ENCODE peak calls at places on chromosomes 2 and 18, in seven cellular contexts. J, X, V, L, I, C and E are unnamed samples.
A peak's percentile ranks its signal among the peaks of the same experiment; 100 is the strongest.

GRCh38 chr18:54948350-54948837 is 10.9 kb downstream of the CCDC68 start:
- DNase-seq in V (no peak), L (no peak), X (peak; percentile 80), I (no peak), J (no peak), C (no peak), E (no peak)

GRCh38 chr2:85887566-85888019 is 1.2 kb downstream of the ST3GAL5 start:
- DNase-seq in C (peak; percentile 61), I (no peak), L (no peak), V (peak; percentile 27), J (peak; percentile 17), X (peak; percentile 78), E (peak; percentile 68)

GRCh38 chr2:169091761-169092523 is 22.6 kb downstream of the DHRS9 start:
- DNase-seq in V (no peak), L (no peak), J (no peak), X (peak; percentile 28), I (no peak), C (no peak), E (no peak)

GRCh38 chr2:105143467-105144127 is 97.9 kb upstream of the GPR45 start:
- DNase-seq in L (no peak), V (no peak), C (no peak), J (peak; percentile 23), I (no peak), X (no peak), E (no peak)

GRCh38 chr2:29485631-29486030 is 370.4 kb downstream of the CLIP4 start:
- DNase-seq in V (no peak), I (no peak), X (no peak), J (no peak), L (no peak), C (no peak), E (no peak)

GRCh38 chr2:219228745-219229374 is 576 bp downstream of the ATG9A start:
- DNase-seq in L (no peak), J (peak; percentile 66), I (no peak), X (no peak), C (no peak), V (no peak), E (no peak)

GRCh38 chr18:45166341-45167108 is 448.8 kb upstream of the SLC14A2 start:
- DNase-seq in J (no peak), C (peak; percentile 71), V (no peak), X (peak; percentile 76), L (no peak), I (no peak), E (no peak)

GRCh38 chr2:172087780-172088244 is 2.5 kb downstream of the DLX1 start:
- DNase-seq in I (no peak), V (no peak), J (no peak), L (no peak), C (no peak), X (no peak), E (no peak)

GRCh38 chr2:164757934-164758695 is 83.5 kb downstream of the COBLL1 start:
- DNase-seq in C (no peak), V (no peak), J (no peak), X (peak; percentile 70), I (no peak), L (no peak), E (no peak)

GRCh38 chr2:150663143-150663542 is 175.7 kb upstream of the RND3 start:
- DNase-seq in C (no peak), L (no peak), V (no peak), J (no peak), X (peak; percentile 44), I (no peak), E (no peak)

GRCh38 chr2:135174049-135174801 is 122.1 kb downstream of the RAB3GAP1 start:
- DNase-seq in C (no peak), L (no peak), V (no peak), I (no peak), J (no peak), X (no peak), E (no peak)

GRCh38 chr18:35159782-35160181 is 81.1 kb upstream of the ZNF397 start:
- DNase-seq in X (no peak), L (no peak), C (no peak), J (no peak), V (no peak), I (no peak), E (no peak)

GRCh38 chr2:200456567-200456966 is 53.3 kb downstream of the KCTD18 start:
- DNase-seq in L (no peak), X (no peak), V (no peak), J (no peak), C (no peak), I (no peak), E (no peak)

GRCh38 chr2:41970898-41971660 is 76.7 kb upstream of the PKDCC start:
- DNase-seq in L (no peak), V (no peak), X (no peak), J (no peak), I (no peak), C (no peak), E (no peak)

GRCh38 chr2:20025065-20025786 is 12.8 kb upstream of the MATN3 start:
- DNase-seq in C (no peak), V (no peak), I (no peak), J (no peak), L (no peak), X (no peak), E (no peak)

GRCh38 chr2:164917296-164917903 is 37.9 kb downstream of the SLC38A11 start:
- DNase-seq in V (no peak), L (no peak), I (no peak), X (peak; percentile 34), J (no peak), C (no peak), E (no peak)

GRCh38 chr2:12090590-12090989 is 344.2 kb downstream of the LPIN1 start:
- DNase-seq in V (no peak), I (no peak), C (no peak), J (no peak), X (no peak), L (no peak), E (no peak)

GRCh38 chr18:23354625-23355024 is 98.5 kb upstream of the RIOK3 start:
- DNase-seq in I (no peak), C (no peak), J (peak; percentile 42), X (peak; percentile 61), V (no peak), L (no peak), E (no peak)

GRCh38 chr18:48838921-48839818 is 111.6 kb downstream of the SMAD7 start:
- DNase-seq in X (peak; percentile 90), I (no peak), V (no peak), L (no peak), J (no peak), C (peak; percentile 86), E (no peak)

DNA sequence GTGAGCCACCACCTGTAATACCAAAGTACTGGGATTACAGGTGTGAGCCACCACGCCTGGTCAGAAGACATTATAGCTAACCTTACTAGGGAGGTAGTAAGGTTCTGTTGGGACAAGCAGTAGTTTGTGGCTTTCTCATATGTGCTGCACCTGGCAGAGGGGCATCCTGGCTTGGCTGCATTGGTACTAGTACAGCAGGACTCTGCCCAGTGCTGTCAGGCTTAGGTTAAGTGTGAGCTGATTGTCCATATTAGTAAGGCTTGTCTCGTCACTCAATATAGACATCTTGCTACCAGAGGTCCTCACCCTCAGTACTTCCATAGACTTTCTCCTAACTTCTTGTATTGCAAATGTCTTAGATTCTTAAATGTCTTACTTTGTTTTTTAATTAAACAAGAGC is 96.1 kb downstream of the ASAP2 start:
- DNase-seq in X (no peak), J (no peak), C (no peak), V (no peak), I (no peak), L (no peak), E (no peak)
- H3K4me3 ChIP-seq in X (no peak overlapping the region), J (no peak overlapping the region), C (no peak overlapping the region), V (no peak overlapping the region), I (no peak overlapping the region), L (no peak overlapping the region), E (no peak overlapping the region)

GRCh38 chr2:45886229-45886663 is 234.8 kb downstream of the PRKCE start:
- DNase-seq in I (no peak), X (no peak), C (no peak), L (no peak), V (no peak), J (no peak), E (no peak)
- H3K27ac ChIP-seq in I (peak overlapping the region; percentile 22), X (no peak overlapping the region), C (no peak overlapping the region), L (no peak overlapping the region), V (no peak overlapping the region), J (no peak overlapping the region), E (no peak overlapping the region)

GRCh38 chr2:236161531-236161930 is 6.7 kb downstream of the GBX2 start:
- DNase-seq in V (no peak), L (no peak), C (no peak), X (no peak), J (no peak), I (no peak), E (no peak)

GRCh38 chr2:236162031-236162803 is 6.0 kb downstream of the GBX2 start:
- DNase-seq in J (no peak), C (no peak), I (no peak), V (no peak), X (no peak), L (no peak), E (no peak)

GRCh38 chr2:236164201-236164982 is 3.8 kb downstream of the GBX2 start:
- DNase-seq in C (no peak), L (no peak), I (no peak), X (peak; percentile 28), V (no peak), J (no peak), E (no peak)

GRCh38 chr2:236163483-236164200 is 4.5 kb downstream of the GBX2 start:
- DNase-seq in X (no peak), J (no peak), I (no peak), C (no peak), L (no peak), V (no peak), E (no peak)

DNA sequence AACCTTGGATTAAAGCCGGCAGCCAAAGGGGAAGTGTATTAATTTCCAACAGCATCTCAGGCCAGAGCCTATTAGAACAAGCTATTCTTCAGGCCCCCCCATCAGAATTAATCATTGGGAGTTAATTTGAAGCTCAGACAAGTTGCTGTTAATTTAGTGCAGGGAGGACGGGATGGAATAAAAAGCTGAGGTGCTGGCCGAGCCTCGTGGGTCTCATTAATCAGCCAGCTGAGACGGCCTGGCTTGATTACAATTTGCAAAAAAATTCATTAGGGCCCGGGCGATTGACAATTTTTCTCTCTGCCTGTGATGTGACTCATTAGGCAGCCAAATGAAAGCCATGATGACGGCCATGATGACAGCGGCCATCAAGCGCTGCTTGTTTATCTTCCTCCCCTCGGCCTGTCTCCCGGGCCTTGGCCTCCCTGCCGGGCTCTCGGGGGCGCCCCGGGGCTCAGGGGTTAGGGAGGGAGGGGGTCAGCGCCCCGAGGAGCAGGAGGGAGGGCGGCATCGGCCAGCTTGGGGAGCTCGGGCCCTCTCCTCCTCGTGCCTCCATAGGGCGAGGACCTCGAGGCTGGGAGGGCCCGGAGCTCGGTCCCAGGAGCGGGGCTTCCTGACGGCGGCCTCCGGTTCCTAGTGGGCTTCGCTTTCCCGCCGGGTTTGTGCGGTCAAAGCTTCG is 5.2 kb downstream of the GBX2 start:
- DNase-seq in V (no peak), X (no peak), L (no peak), C (no peak), J (no peak), I (no peak), E (no peak)
- H3K4me1 ChIP-seq in V (peaks cover 3% of the 10 kb centered on the region), X (peaks cover 46% of the 10 kb centered on the region), L (no peaks in the 10 kb centered on the region), C (peaks cover 12% of the 10 kb centered on the region), J (no peaks in the 10 kb centered on the region), I (peaks cover 18% of the 10 kb centered on the region), E (no peaks in the 10 kb centered on the region)

DNA sequence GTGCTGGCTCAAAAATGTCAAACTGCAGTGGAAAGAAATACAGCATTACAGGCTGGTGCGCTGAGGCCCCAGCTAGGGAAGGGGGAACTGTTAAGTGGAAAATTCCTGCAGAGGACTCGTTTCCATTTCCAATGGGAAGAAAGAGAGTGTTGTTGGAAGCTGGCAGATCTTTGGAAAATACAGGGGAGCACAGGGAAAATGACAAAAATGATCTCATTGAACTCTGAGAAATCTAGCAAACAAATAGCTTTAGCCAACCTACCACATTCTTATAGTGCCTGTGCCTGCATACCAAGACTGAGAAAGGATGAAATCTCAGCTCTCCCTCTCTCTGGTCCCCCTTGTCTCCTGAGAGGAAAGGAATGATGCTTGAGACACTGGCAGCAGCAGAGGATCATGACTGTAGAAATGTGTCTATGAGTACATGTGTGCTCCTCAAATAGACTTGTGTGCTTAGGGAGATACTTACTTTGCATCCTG is 632.5 kb downstream of the NYAP2 start:
- DNase-seq in C (no peak), V (no peak), J (no peak), I (no peak), L (no peak), X (peak; percentile 62), E (no peak)
- H3K4me3 ChIP-seq in C (peak overlapping the region; percentile 46), V (no peak overlapping the region), J (no peak overlapping the region), I (peak overlapping the region; percentile 83), L (no peak overlapping the region), X (peak overlapping the region; percentile 86), E (no peak overlapping the region)